ENCODE peak calls at places on chromosome 2, in eight cellular contexts. Y is fibroblast of lung; H is stimulated activated CD4-positive, alpha-beta T cell treated with anti-CD3 and anti-CD28 coated beads, Interleukin-2, amount 100 ng/mL, for 48 hours; E is iris pigment epithelial cell; M is sciatic nerve; W is amniotic epithelial cell; F is coronary artery; I is WTC11. T is an unnamed sample.

GRCh38 chr2:175726213-175726612 is 275.9 kb downstream of the LNPK start:
- DNase-seq in Y (peak), H (no peak), E (peak), M (no peak), W (peak), F (no peak), I (no peak), T (no peak)

GRCh38 chr2:63488118-63488713 is 100.1 kb downstream of the WDPCP start:
- DNase-seq in Y (peak), H (no peak), E (peak), M (no peak), W (peak), F (no peak), I (no peak), T (peak)

GRCh38 chr2:140916410-140916809 is 1214.4 kb downstream of the LRP1B start:
- DNase-seq in Y (no peak), H (no peak), E (no peak), M (no peak), W (no peak), F (no peak), I (no peak), T (no peak)

GRCh38 chr2:7884338-7884737 is 797.5 kb upstream of the ID2 start:
- DNase-seq in Y (no peak), H (no peak), E (no peak), M (no peak), W (no peak), F (no peak), I (no peak), T (no peak)

GRCh38 chr2:54555318-54555837 is 99.3 kb downstream of the SPTBN1 start:
- DNase-seq in Y (peak), H (no peak), E (no peak), M (no peak), W (peak), F (no peak), I (no peak), T (no peak)

GRCh38 chr2:22282215-22282614 is 1102.8 kb upstream of the KLHL29 start:
- DNase-seq in Y (peak), H (no peak), E (peak), M (no peak), W (peak), F (no peak), I (no peak), T (no peak)

GRCh38 chr2:47360283-47360682 is 42.7 kb upstream of the MSH2 start:
- DNase-seq in Y (no peak), H (no peak), E (no peak), M (no peak), W (no peak), F (no peak), I (no peak), T (no peak)

GRCh38 chr2:14903709-14904374 is 271.3 kb downstream of the LRATD1 start:
- DNase-seq in Y (no peak), H (peak), E (no peak), M (no peak), W (no peak), F (no peak), I (peak), T (peak)

GRCh38 chr2:122651236-122651635 is 895.8 kb downstream of the TSN start:
- DNase-seq in Y (no peak), H (no peak), E (no peak), M (no peak), W (no peak), F (no peak), I (no peak), T (no peak)

GRCh38 chr2:119647440-119648169 is 31.4 kb upstream of the TMEM177 start:
- DNase-seq in Y (peak), H (no peak), E (peak), M (no peak), W (peak), F (no peak), I (no peak), T (no peak)

GRCh38 chr2:86229221-86229620 is 30.0 kb downstream of the MRPL35 start:
- DNase-seq in Y (no peak), H (no peak), E (no peak), M (no peak), W (no peak), F (no peak), I (no peak), T (no peak)